ENCODE peak calls at places on chromosomes 4 and X, in four cellular contexts. B is prostate gland, C is neural crest cell, W is lower leg skin. P is an unnamed sample.

GRCh38 chr4:143633833-143634232 is 66.6 kb downstream of the FREM3 start:
- DNase-seq in B (no peak), C (no peak), W (no peak), P (no peak)

GRCh38 chrX:69024931-69025330 is 140.3 kb downstream of the PJA1 start:
- DNase-seq in B (peak), C (no peak), W (peak), P (no peak)

GRCh38 chrX:95332530-95332929 is 1352.1 kb upstream of the DIAPH2 start:
- DNase-seq in B (no peak), C (no peak), W (no peak), P (no peak)

GRCh38 chr4:140705625-140706275 is 50.4 kb downstream of the TBC1D9 start:
- DNase-seq in B (no peak), C (no peak), W (no peak), P (no peak)

GRCh38 chr4:38663021-38663800 is 788 bp upstream of the KLF3 start:
- DNase-seq in B (no peak), C (peak), W (peak), P (peak)

GRCh38 chr4:151690884-151691283 is 69.9 kb downstream of the GATB start:
- DNase-seq in B (no peak), C (no peak), W (no peak), P (no peak)

GRCh38 chr4:1775731-1776500 is 17.2 kb upstream of the FGFR3 start:
- DNase-seq in B (no peak), C (no peak), W (no peak), P (no peak)

GRCh38 chr4:26937567-26937966 is 76.9 kb downstream of the STIM2 start:
- DNase-seq in B (no peak), C (no peak), W (no peak), P (no peak)

GRCh38 chr4:32025840-32026459 is 1305.8 kb downstream of the PCDH7 start:
- DNase-seq in B (no peak), C (no peak), W (no peak), P (no peak)

GRCh38 chrX:48975541-48975940 is 3.9 kb upstream of the KCND1 start:
- DNase-seq in B (no peak), C (no peak), W (no peak), P (no peak)

GRCh38 chr4:114811564-114812360 is 213.2 kb downstream of the UGT8 start:
- DNase-seq in B (no peak), C (no peak), W (no peak), P (no peak)

GRCh38 chrX:76172325-76172887 is 456 bp upstream of the PBDC1 start:
- DNase-seq in B (no peak), C (no peak), W (no peak), P (no peak)

DNA sequence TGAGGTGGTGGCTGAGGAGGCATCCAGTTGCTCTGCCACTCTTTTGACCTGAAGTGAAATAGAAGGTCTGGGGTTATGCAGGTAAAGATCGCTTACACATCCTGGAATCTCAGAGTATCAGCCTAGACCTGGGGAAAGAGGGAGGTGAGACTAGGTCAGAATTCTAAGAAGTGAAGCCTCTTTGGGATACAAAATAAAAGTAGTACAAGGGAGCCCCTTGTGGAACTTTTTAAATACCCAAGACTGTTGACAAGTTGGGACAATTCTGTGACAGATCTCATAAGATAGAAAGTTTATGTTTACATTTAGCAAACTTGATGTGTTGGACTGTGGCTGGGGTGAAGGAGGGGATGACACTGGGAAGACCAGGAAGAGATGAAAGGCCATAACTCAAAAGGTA is 263.2 kb downstream of the SPRY1 start:
- DNase-seq in B (no peak), C (no peak), W (no peak), P (no peak)
- TF ChIP-seq CTCF in B (peak), C (peak), W (no peak), P (peak)

DNA sequence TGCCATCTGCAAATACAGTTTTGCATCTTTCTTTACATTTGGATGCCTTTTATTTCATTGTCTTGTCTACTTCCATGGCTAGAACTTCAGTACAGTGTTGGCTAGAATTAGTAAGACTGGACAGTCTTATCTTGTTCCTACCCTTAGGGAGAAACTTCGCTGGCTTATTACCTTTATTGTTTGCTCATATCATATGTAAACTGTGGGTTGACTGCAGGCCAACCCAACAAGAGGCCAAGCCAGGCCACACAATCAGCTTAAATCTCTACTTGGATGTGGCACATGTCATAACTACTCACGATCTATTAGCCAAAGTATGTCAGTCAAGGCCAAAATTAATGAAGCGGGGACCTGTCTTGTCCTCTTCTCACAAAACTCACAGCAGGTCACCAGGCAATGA is 144.1 kb downstream of the THOC2 start:
- DNase-seq in B (no peak), C (no peak), W (no peak), P (no peak)
- TF ChIP-seq CTCF in B (no peak), C (no peak), W (no peak), P (no peak)

GRCh38 chr4:7722716-7723115 is 216.9 kb downstream of the AFAP1 start:
- DNase-seq in B (no peak), C (no peak), W (no peak), P (no peak)

GRCh38 chr4:7725951-7726350 is 213.7 kb downstream of the AFAP1 start:
- DNase-seq in B (no peak), C (no peak), W (no peak), P (no peak)

GRCh38 chr4:7719354-7720174 is 220.1 kb downstream of the AFAP1 start:
- DNase-seq in B (peak), C (peak), W (no peak), P (peak)

GRCh38 chr4:7723625-7724024 is 216.0 kb downstream of the AFAP1 start:
- DNase-seq in B (no peak), C (no peak), W (no peak), P (no peak)

GRCh38 chr4:7721984-7722551 is 217.6 kb downstream of the AFAP1 start:
- DNase-seq in B (no peak), C (no peak), W (no peak), P (no peak)
- TF ChIP-seq CTCF in B (no peak), C (no peak), W (no peak), P (no peak)

DNA sequence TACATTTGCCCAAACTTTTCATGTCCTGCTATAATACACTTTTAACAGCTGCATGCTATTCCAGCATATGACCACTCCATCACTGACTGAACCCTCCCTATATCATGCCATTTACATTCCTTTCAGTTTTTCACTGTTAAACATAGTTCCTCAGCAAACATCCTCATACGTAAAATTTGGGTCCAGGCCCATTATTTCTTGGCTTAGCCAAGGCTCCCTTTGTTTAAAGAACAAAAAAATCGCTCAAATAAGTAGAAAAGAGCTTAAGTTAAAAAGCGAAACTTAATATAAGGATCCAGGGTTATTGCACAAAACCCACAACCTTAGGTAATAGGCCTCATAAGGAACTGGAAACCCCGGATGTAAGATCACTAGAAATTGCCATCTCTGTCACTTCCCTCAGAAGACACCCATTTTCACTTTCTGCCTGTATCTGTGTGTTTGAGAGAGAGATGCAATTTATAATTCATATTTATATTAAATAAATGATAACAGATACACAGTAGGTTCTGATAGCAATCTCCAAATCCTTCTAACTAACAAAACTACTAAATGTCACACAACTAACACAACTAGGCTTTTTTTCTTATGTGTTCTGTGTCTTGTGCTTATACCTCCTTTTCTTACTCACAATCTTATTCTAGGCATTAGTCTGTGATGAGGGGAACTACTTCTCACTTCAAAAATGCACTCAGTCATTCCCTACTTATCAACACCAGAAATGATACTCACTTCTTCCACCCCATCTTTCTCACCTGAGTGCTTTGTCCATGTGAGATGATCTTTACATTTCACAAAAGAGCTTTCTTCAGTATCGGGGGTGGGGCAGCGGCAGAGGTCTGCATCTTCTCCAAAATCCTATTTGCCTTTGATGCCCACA is 59.9 kb upstream of the FAM241A start:
- DNase-seq in B (no peak), C (no peak), W (no peak), P (no peak)
- TF ChIP-seq CTCF in B (no peak), C (no peak), W (no peak), P (no peak)

GRCh38 chr4:7042697-7043464 is at the start of gene TADA2B:
- DNase-seq in B (peak), C (peak), W (peak), P (peak)
- TF ChIP-seq CTCF in B (peak), C (peak), W (no peak), P (peak)

GRCh38 chr4:37132351-37132989 is 112.1 kb upstream of the NWD2 start:
- DNase-seq in B (no peak), C (no peak), W (no peak), P (no peak)
- TF ChIP-seq CTCF in B (no peak), C (peak), W (no peak), P (peak)

GRCh38 chr4:628821-629635 is 3.7 kb downstream of the PDE6B start:
- DNase-seq in B (no peak), C (no peak), W (no peak), P (no peak)
- TF ChIP-seq CTCF in B (no peak), C (no peak), W (no peak), P (no peak)